ENCODE peak calls at places on chromosomes 2 and 18, in nine cellular contexts. Z, Q, P, X, D, A, I, U and R are unnamed samples.

GRCh38 chr2:83067947-83068346 is 1391.1 kb downstream of the SUCLG1 start:
- DNase-seq in I (no peak), A (no peak), X (no peak), Z (no peak), P (no peak), U (no peak), Q (no peak), D (no peak), R (no peak)

GRCh38 chr2:29166237-29166630 is 51.0 kb downstream of the CLIP4 start:
- DNase-seq in D (peak), U (no peak), P (no peak), Q (no peak), A (no peak), X (no peak), Z (no peak), I (no peak), R (no peak)

GRCh38 chr2:224038049-224038829 is 847 bp downstream of the SERPINE2 start:
- DNase-seq in Z (peak), D (peak), X (peak), A (no peak), I (peak), U (peak), P (no peak), Q (peak), R (no peak)

GRCh38 chr2:153509133-153509532 is 30.6 kb upstream of the RPRM start:
- DNase-seq in Q (no peak), I (no peak), A (no peak), D (no peak), U (no peak), Z (no peak), X (no peak), P (no peak), R (no peak)

GRCh38 chr2:217331577-217332139 is 471.8 kb upstream of the TNP1 start:
- DNase-seq in X (peak), Q (no peak), A (no peak), I (peak), U (peak), P (no peak), D (peak), Z (no peak), R (no peak)

GRCh38 chr2:105294844-105295481 is 34.6 kb downstream of the TGFBRAP1 start:
- DNase-seq in Q (peak), U (peak), D (peak), I (peak), A (no peak), P (no peak), X (peak), Z (no peak), R (no peak)

GRCh38 chr2:159760321-159760720 is 37.7 kb downstream of the CD302 start:
- DNase-seq in U (no peak), P (no peak), Z (no peak), A (no peak), X (no peak), I (no peak), D (no peak), Q (no peak), R (no peak)

GRCh38 chr2:62467475-62468321 is 38.3 kb downstream of the TMEM17 start:
- DNase-seq in I (peak), A (no peak), D (no peak), Z (peak), Q (no peak), X (peak), P (no peak), U (no peak), R (peak)

GRCh38 chr2:40401896-40402295 is 50.0 kb downstream of the SLC8A1 start:
- DNase-seq in Q (no peak), P (no peak), D (peak), I (no peak), U (no peak), A (no peak), X (no peak), Z (no peak), R (no peak)

GRCh38 chr2:8494589-8494988 is 187.3 kb upstream of the ID2 start:
- DNase-seq in P (no peak), U (no peak), D (no peak), I (no peak), Z (no peak), Q (no peak), A (peak), X (no peak), R (no peak)

GRCh38 chr2:217218269-217219140 is 358.6 kb upstream of the TNP1 start:
- DNase-seq in P (no peak), D (peak), U (no peak), X (no peak), I (no peak), A (no peak), Z (no peak), Q (peak), R (peak)

GRCh38 chr2:105438104-105438929 is 39.5 kb upstream of the FHL2 start:
- DNase-seq in D (no peak), Q (no peak), U (peak), A (no peak), I (peak), Z (peak), X (no peak), P (no peak), R (peak)

GRCh38 chr2:5111581-5111980 is 580.6 kb upstream of the SOX11 start:
- DNase-seq in Q (no peak), X (no peak), U (no peak), I (no peak), D (peak), P (no peak), Z (no peak), A (no peak), R (no peak)

GRCh38 chr2:195500878-195501277 is 156.1 kb upstream of the SLC39A10 start:
- DNase-seq in X (no peak), U (no peak), Q (no peak), D (no peak), A (no peak), P (no peak), Z (no peak), I (no peak), R (no peak)

GRCh38 chr2:26025509-26025908 is 8.4 kb upstream of the RAB10 start:
- DNase-seq in Z (no peak), U (no peak), P (no peak), D (no peak), X (no peak), A (no peak), Q (no peak), I (no peak), R (no peak)

GRCh38 chr2:48508461-48509124 is 21.4 kb upstream of the STON1 start:
- DNase-seq in I (no peak), Z (no peak), Q (peak), P (no peak), U (no peak), A (no peak), D (peak), X (no peak), R (no peak)

GRCh38 chr2:135022952-135023880 is 24.0 kb downstream of the MAP3K19 start:
- DNase-seq in I (no peak), Z (no peak), P (peak), Q (no peak), A (no peak), D (no peak), X (no peak), U (no peak), R (no peak)

GRCh38 chr2:231127936-231128335 is 3.1 kb upstream of the HTR2B start:
- DNase-seq in A (no peak), P (no peak), Z (no peak), X (no peak), Q (no peak), D (peak), I (peak), U (no peak), R (no peak)

GRCh38 chr2:55459741-55460274 is 40.2 kb upstream of the CCDC88A start:
- DNase-seq in A (no peak), Q (no peak), U (no peak), P (no peak), D (no peak), X (no peak), I (no peak), Z (no peak), R (no peak)

GRCh38 chr2:20781656-20782265 is 41.1 kb downstream of the LDAH start:
- DNase-seq in P (no peak), U (no peak), I (no peak), Z (no peak), D (peak), A (no peak), Q (peak), X (peak), R (no peak)

GRCh38 chr2:2083113-2083757 is 247.8 kb downstream of the MYT1L start:
- DNase-seq in P (no peak), Z (no peak), Q (no peak), I (no peak), X (no peak), U (peak), A (no peak), D (peak), R (no peak)

GRCh38 chr2:46510596-46511177 is 31.3 kb downstream of the TMEM247 start:
- DNase-seq in I (no peak), Z (no peak), X (no peak), D (no peak), Q (no peak), U (no peak), P (peak), A (no peak), R (no peak)

GRCh38 chr2:84970266-84970955 is 550 bp upstream of the KCMF1 start:
- DNase-seq in Q (peak), U (peak), X (no peak), P (no peak), A (peak), D (peak), I (peak), Z (peak), R (peak)

GRCh38 chr2:109324859-109325258 is 195.9 kb downstream of the SH3RF3 start:
- DNase-seq in A (peak), I (no peak), X (no peak), D (peak), P (no peak), Q (no peak), U (peak), Z (peak), R (peak)

GRCh38 chr2:36708119-36708741 is 11.7 kb downstream of the VIT start:
- DNase-seq in A (no peak), U (no peak), X (no peak), P (peak), I (peak), Q (no peak), D (peak), Z (no peak), R (peak)

GRCh38 chr2:234091883-234092282 is 41.4 kb downstream of the SPP2 start:
- DNase-seq in A (no peak), Q (no peak), Z (no peak), P (peak), X (no peak), I (no peak), U (peak), D (no peak), R (no peak)

GRCh38 chr2:197028230-197028629 is 101.7 kb upstream of the PGAP1 start:
- DNase-seq in P (no peak), A (no peak), Q (no peak), U (no peak), X (peak), Z (no peak), I (no peak), D (peak), R (no peak)

GRCh38 chr2:166365803-166366420 is 9.8 kb downstream of the SCN9A start:
- DNase-seq in P (no peak), X (no peak), Q (no peak), U (peak), A (no peak), Z (no peak), I (peak), D (peak), R (no peak)

GRCh38 chr2:127196998-127197397 is 23.1 kb downstream of the CYP27C1 start:
- DNase-seq in P (no peak), I (no peak), A (no peak), Q (peak), U (no peak), Z (no peak), X (no peak), D (peak), R (no peak)
- TF ChIP-seq CTCF in P (peak), I (peak), A (no peak), Q (peak), U (no peak), Z (no peak), X (no peak), D (peak), R (peak)

GRCh38 chr2:121696410-121696930 is 40.2 kb downstream of the NIFK start:
- DNase-seq in Q (no peak), X (no peak), I (no peak), Z (no peak), A (no peak), U (no peak), P (no peak), D (no peak), R (no peak)
- H3K27ac ChIP-seq in Q (no peak), X (peak), I (no peak), Z (no peak), A (no peak), U (no peak), P (no peak), D (peak), R (no peak)

DNA sequence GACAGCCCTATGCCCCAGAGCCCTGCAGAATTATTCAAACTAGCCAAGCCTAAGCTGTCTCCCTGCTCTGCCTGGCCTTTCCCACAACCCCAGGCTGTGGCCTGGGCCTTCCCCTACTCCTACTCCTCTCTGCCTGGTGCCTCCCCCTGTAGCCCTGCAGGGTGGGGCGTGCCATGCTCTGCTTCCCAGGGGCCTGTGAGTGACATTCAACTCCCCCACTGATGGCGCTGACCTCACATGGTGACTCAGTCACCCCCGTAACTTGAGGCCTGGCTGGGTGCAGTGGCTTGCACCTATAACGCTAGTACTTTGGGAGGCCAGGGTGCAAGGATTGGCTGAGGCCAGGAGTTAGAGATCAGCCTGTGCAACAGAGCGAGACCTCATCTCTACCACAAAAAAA is 60.6 kb downstream of the KIF1A start:
- DNase-seq in U (no peak), P (no peak), Z (no peak), A (no peak), I (no peak), D (no peak), X (no peak), Q (no peak), R (no peak)
- H3K4me3 ChIP-seq in U (no peak), P (no peak), Z (no peak), A (no peak), I (no peak), D (no peak), X (no peak), Q (no peak), R (no peak)

GRCh38 chr18:51540562-51540961 is 343.1 kb upstream of the MEX3C start:
- DNase-seq in X (no peak), I (no peak), A (no peak), P (no peak), D (no peak), Z (no peak), U (no peak), Q (no peak), R (no peak)

GRCh38 chr18:51531496-51531895 is 334.0 kb upstream of the MEX3C start:
- DNase-seq in X (no peak), D (peak), Z (no peak), A (no peak), Q (no peak), I (no peak), P (no peak), U (no peak), R (no peak)

GRCh38 chr18:51541230-51541629 is 343.7 kb upstream of the MEX3C start:
- DNase-seq in I (no peak), U (no peak), Q (no peak), X (no peak), A (no peak), P (no peak), Z (no peak), D (no peak), R (no peak)

GRCh38 chr18:51537487-51537886 is 340.0 kb upstream of the MEX3C start:
- DNase-seq in A (no peak), U (peak), P (no peak), D (peak), X (no peak), Q (peak), I (no peak), Z (peak), R (no peak)
- TF ChIP-seq CTCF in A (no peak), U (no peak), P (no peak), D (no peak), X (no peak), Q (no peak), I (no peak), Z (peak), R (no peak)

GRCh38 chr2:68698567-68699377 is 35.8 kb upstream of the ARHGAP25 start:
- DNase-seq in U (no peak), A (no peak), Z (no peak), D (no peak), X (no peak), P (peak), Q (no peak), I (no peak), R (no peak)
- H3K27ac ChIP-seq in U (no peak), A (no peak), Z (no peak), D (no peak), X (no peak), P (no peak), Q (no peak), I (no peak), R (no peak)

GRCh38 chr2:115541808-115542207 is 1099.4 kb downstream of the DPP10 start:
- DNase-seq in P (no peak), I (no peak), U (no peak), D (no peak), Q (no peak), Z (no peak), A (no peak), X (no peak), R (no peak)
- H3K4me3 ChIP-seq in P (no peak), I (no peak), U (no peak), D (no peak), Q (no peak), Z (no peak), A (no peak), X (no peak), R (no peak)

GRCh38 chr2:232230557-232230956 is 148.0 kb upstream of the ALPP start:
- DNase-seq in D (peak), Q (peak), I (no peak), A (no peak), Z (no peak), P (no peak), U (no peak), X (no peak), R (no peak)
- TF ChIP-seq CTCF in D (peak), Q (no peak), I (peak), A (no peak), Z (peak), P (peak), U (no peak), X (no peak), R (no peak)

GRCh38 chr2:151611351-151611750 is 122.9 kb downstream of the NEB start:
- DNase-seq in X (no peak), D (no peak), I (no peak), U (no peak), A (no peak), Z (no peak), Q (no peak), P (no peak), R (no peak)
- H3K27ac ChIP-seq in X (no peak), D (no peak), I (no peak), U (no peak), A (no peak), Z (no peak), Q (no peak), P (no peak), R (peak)